ENCODE peak calls at places on chromosomes 13 and 19, in six cellular contexts. One of them, this sample, is unnamed.

GRCh38 chr19:35105411-35106290 is 10.0 kb upstream of the FXYD3 start:
- DNase-seq in T-helper 2 cell: peak; percentile 44
- DNase-seq in hypothalamus: no peak
- DNase-seq in left lung: no peak
- DNase-seq in stimulated activated CD8-positive, alpha-beta memory T cell treated with anti-CD3 and anti-CD28 coated beads, Interleukin-12 subunit alpha, Interleukin-12 subunit beta, amount 100 ng/mL, for 4 hours: no peak
- DNase-seq in left ventricle myocardium inferior: no peak
- DNase-seq in this sample: no peak

GRCh38 chr13:42524487-42525034 is 49.4 kb upstream of the TNFSF11 start:
- DNase-seq in T-helper 2 cell: no peak
- DNase-seq in hypothalamus: no peak
- DNase-seq in left lung: no peak
- DNase-seq in stimulated activated CD8-positive, alpha-beta memory T cell treated with anti-CD3 and anti-CD28 coated beads, Interleukin-12 subunit alpha, Interleukin-12 subunit beta, amount 100 ng/mL, for 4 hours: no peak
- DNase-seq in left ventricle myocardium inferior: no peak
- DNase-seq in this sample: no peak

GRCh38 chr19:37778613-37779138 is 710 bp downstream of the ZNF573 start:
- DNase-seq in T-helper 2 cell: no peak
- DNase-seq in hypothalamus: no peak
- DNase-seq in left lung: no peak
- DNase-seq in stimulated activated CD8-positive, alpha-beta memory T cell treated with anti-CD3 and anti-CD28 coated beads, Interleukin-12 subunit alpha, Interleukin-12 subunit beta, amount 100 ng/mL, for 4 hours: no peak
- DNase-seq in left ventricle myocardium inferior: no peak
- DNase-seq in this sample: peak; percentile 25

GRCh38 chr13:57925250-57925649 is 293.7 kb downstream of the PCDH17 start:
- DNase-seq in T-helper 2 cell: no peak
- DNase-seq in hypothalamus: no peak
- DNase-seq in left lung: no peak
- DNase-seq in stimulated activated CD8-positive, alpha-beta memory T cell treated with anti-CD3 and anti-CD28 coated beads, Interleukin-12 subunit alpha, Interleukin-12 subunit beta, amount 100 ng/mL, for 4 hours: no peak
- DNase-seq in left ventricle myocardium inferior: no peak
- DNase-seq in this sample: no peak

GRCh38 chr19:57816652-57817051 is 1.9 kb upstream of the ZNF552 start:
- DNase-seq in T-helper 2 cell: no peak
- DNase-seq in hypothalamus: no peak
- DNase-seq in left lung: no peak
- DNase-seq in stimulated activated CD8-positive, alpha-beta memory T cell treated with anti-CD3 and anti-CD28 coated beads, Interleukin-12 subunit alpha, Interleukin-12 subunit beta, amount 100 ng/mL, for 4 hours: no peak
- DNase-seq in left ventricle myocardium inferior: no peak
- DNase-seq in this sample: no peak

GRCh38 chr19:18436651-18437478 is 1.1 kb downstream of the ISYNA1 start:
- DNase-seq in T-helper 2 cell: peak; percentile 70
- DNase-seq in hypothalamus: peak; percentile 54
- DNase-seq in left lung: peak; percentile 79
- DNase-seq in stimulated activated CD8-positive, alpha-beta memory T cell treated with anti-CD3 and anti-CD28 coated beads, Interleukin-12 subunit alpha, Interleukin-12 subunit beta, amount 100 ng/mL, for 4 hours: peak; percentile 75
- DNase-seq in left ventricle myocardium inferior: peak; percentile 82
- DNase-seq in this sample: peak; percentile 75

GRCh38 chr13:50668044-50668443 is 175.4 kb downstream of the DLEU7 start:
- DNase-seq in T-helper 2 cell: no peak
- DNase-seq in hypothalamus: no peak
- DNase-seq in left lung: no peak
- DNase-seq in stimulated activated CD8-positive, alpha-beta memory T cell treated with anti-CD3 and anti-CD28 coated beads, Interleukin-12 subunit alpha, Interleukin-12 subunit beta, amount 100 ng/mL, for 4 hours: no peak
- DNase-seq in left ventricle myocardium inferior: no peak
- DNase-seq in this sample: no peak

GRCh38 chr19:18417250-18418033 is 1.8 kb upstream of the SSBP4 start:
- DNase-seq in T-helper 2 cell: no peak
- DNase-seq in hypothalamus: peak; percentile 53
- DNase-seq in left lung: peak; percentile 91
- DNase-seq in stimulated activated CD8-positive, alpha-beta memory T cell treated with anti-CD3 and anti-CD28 coated beads, Interleukin-12 subunit alpha, Interleukin-12 subunit beta, amount 100 ng/mL, for 4 hours: no peak
- DNase-seq in left ventricle myocardium inferior: peak; percentile 88
- DNase-seq in this sample: peak; percentile 91

GRCh38 chr13:44197791-44198770 is 175.5 kb upstream of the SERP2 start:
- DNase-seq in T-helper 2 cell: peak; percentile 88
- DNase-seq in hypothalamus: no peak
- DNase-seq in left lung: no peak
- DNase-seq in stimulated activated CD8-positive, alpha-beta memory T cell treated with anti-CD3 and anti-CD28 coated beads, Interleukin-12 subunit alpha, Interleukin-12 subunit beta, amount 100 ng/mL, for 4 hours: no peak
- DNase-seq in left ventricle myocardium inferior: no peak
- DNase-seq in this sample: peak; percentile 6

GRCh38 chr19:7657047-7657779 is 11.6 kb upstream of the RETN start:
- DNase-seq in T-helper 2 cell: no peak
- DNase-seq in hypothalamus: no peak
- DNase-seq in left lung: peak; percentile 76
- DNase-seq in stimulated activated CD8-positive, alpha-beta memory T cell treated with anti-CD3 and anti-CD28 coated beads, Interleukin-12 subunit alpha, Interleukin-12 subunit beta, amount 100 ng/mL, for 4 hours: peak; percentile 25
- DNase-seq in left ventricle myocardium inferior: no peak
- DNase-seq in this sample: peak; percentile 50

GRCh38 chr19:18419195-18419698 is at the start of gene SSBP4:
- DNase-seq in T-helper 2 cell: peak; percentile 83
- DNase-seq in hypothalamus: peak; percentile 67
- DNase-seq in left lung: peak; percentile 74
- DNase-seq in stimulated activated CD8-positive, alpha-beta memory T cell treated with anti-CD3 and anti-CD28 coated beads, Interleukin-12 subunit alpha, Interleukin-12 subunit beta, amount 100 ng/mL, for 4 hours: peak; percentile 62
- DNase-seq in left ventricle myocardium inferior: peak; percentile 81
- DNase-seq in this sample: peak; percentile 89

GRCh38 chr19:10603084-10603872 is 16.2 kb upstream of the AP1M2 start:
- DNase-seq in T-helper 2 cell: peak; percentile 91
- DNase-seq in hypothalamus: no peak
- DNase-seq in left lung: peak; percentile 56
- DNase-seq in stimulated activated CD8-positive, alpha-beta memory T cell treated with anti-CD3 and anti-CD28 coated beads, Interleukin-12 subunit alpha, Interleukin-12 subunit beta, amount 100 ng/mL, for 4 hours: peak; percentile 71
- DNase-seq in left ventricle myocardium inferior: peak; percentile 39
- DNase-seq in this sample: peak; percentile 41

GRCh38 chr13:44578064-44578394 is 1.9 kb upstream of the TSC22D1 start:
- DNase-seq in T-helper 2 cell: no peak
- DNase-seq in hypothalamus: no peak
- DNase-seq in left lung: no peak
- DNase-seq in stimulated activated CD8-positive, alpha-beta memory T cell treated with anti-CD3 and anti-CD28 coated beads, Interleukin-12 subunit alpha, Interleukin-12 subunit beta, amount 100 ng/mL, for 4 hours: no peak
- DNase-seq in left ventricle myocardium inferior: no peak
- DNase-seq in this sample: peak; percentile 83

GRCh38 chr13:33776510-33776909 is 41.4 kb upstream of the RFC3 start:
- DNase-seq in T-helper 2 cell: no peak
- DNase-seq in hypothalamus: no peak
- DNase-seq in left lung: no peak
- DNase-seq in stimulated activated CD8-positive, alpha-beta memory T cell treated with anti-CD3 and anti-CD28 coated beads, Interleukin-12 subunit alpha, Interleukin-12 subunit beta, amount 100 ng/mL, for 4 hours: no peak
- DNase-seq in left ventricle myocardium inferior: no peak
- DNase-seq in this sample: no peak